ENCODE peak calls at places on chromosomes 6 and 20, in seven cellular contexts. L, O, A, C, H, S and X are unnamed samples.

GRCh38 chr6:97113170-97113569 is 169.8 kb downstream of the MMS22L start:
- DNase-seq in L (no peak), O (no peak), C (no peak), S (no peak), H (no peak), A (no peak), X (no peak)

GRCh38 chr20:58669287-58670006 is 18.4 kb downstream of the STX16 start:
- DNase-seq in S (no peak), A (no peak), H (no peak), C (no peak), L (no peak), O (no peak), X (peak)

GRCh38 chr6:148138478-148138877 is 204.2 kb upstream of the SASH1 start:
- DNase-seq in C (no peak), S (no peak), H (no peak), O (no peak), A (no peak), L (no peak), X (no peak)

GRCh38 chr6:160974304-160974771 is 17.2 kb upstream of the MAP3K4 start:
- DNase-seq in S (peak), O (peak), C (no peak), A (peak), H (no peak), L (no peak), X (no peak)

GRCh38 chr6:167529684-167530335 is 204.9 kb downstream of the TTLL2 start:
- DNase-seq in S (no peak), L (no peak), O (no peak), H (no peak), C (no peak), A (no peak), X (no peak)

GRCh38 chr6:105836889-105837288 is 249.2 kb upstream of the PRDM1 start:
- DNase-seq in O (no peak), C (no peak), A (no peak), L (no peak), S (no peak), H (no peak), X (no peak)

GRCh38 chr6:169890049-169890448 is 138.6 kb downstream of the ERMARD start:
- DNase-seq in H (no peak), A (no peak), S (no peak), C (no peak), L (no peak), O (no peak), X (no peak)

GRCh38 chr6:149393002-149393679 is 6.9 kb upstream of the SUMO4 start:
- DNase-seq in O (no peak), S (no peak), A (no peak), C (no peak), L (no peak), H (no peak), X (no peak)

GRCh38 chr6:127608554-127609270 is 31.7 kb downstream of the C6orf58 start:
- DNase-seq in C (no peak), H (no peak), S (no peak), L (no peak), A (no peak), O (no peak), X (no peak)

GRCh38 chr6:130890531-130890950 is 63.3 kb downstream of the SMLR1 start:
- DNase-seq in O (no peak), A (no peak), S (no peak), H (no peak), L (no peak), C (no peak), X (no peak)

GRCh38 chr6:135535989-135536414 is 38.5 kb upstream of the AHI1 start:
- DNase-seq in O (peak), L (no peak), A (no peak), S (no peak), H (peak), C (peak), X (peak)

GRCh38 chr6:161272600-161273355 is 1.1 kb downstream of the AGPAT4 start:
- DNase-seq in A (no peak), H (no peak), C (no peak), L (no peak), O (peak), S (no peak), X (no peak)

GRCh38 chr20:59920944-59921343 is 12.5 kb downstream of the SYCP2 start:
- DNase-seq in L (no peak), H (no peak), S (no peak), O (no peak), A (no peak), C (no peak), X (no peak)

GRCh38 chr20:45823949-45824835 is 2.9 kb downstream of the TNNC2 start:
- DNase-seq in A (no peak), H (peak), L (no peak), C (no peak), S (no peak), O (peak), X (peak)

GRCh38 chr6:21749754-21750153 is 156.2 kb downstream of the SOX4 start:
- DNase-seq in C (no peak), L (no peak), H (no peak), S (no peak), O (no peak), A (no peak), X (no peak)

GRCh38 chr6:169292340-169293124 is 38.9 kb upstream of the THBS2 start:
- DNase-seq in H (no peak), L (no peak), S (peak), O (peak), A (peak), C (no peak), X (no peak)

GRCh38 chr6:106254636-106255035 is 70.9 kb downstream of the ATG5 start:
- DNase-seq in L (no peak), C (no peak), S (no peak), H (no peak), A (no peak), O (peak), X (no peak)

GRCh38 chr6:144578385-144579350 is 293.5 kb downstream of the UTRN start:
- DNase-seq in L (no peak), A (no peak), H (no peak), O (peak), C (no peak), S (no peak), X (no peak)

GRCh38 chr6:11987390-11987789 is 24.7 kb upstream of the HIVEP1 start:
- DNase-seq in H (no peak), O (no peak), A (no peak), L (no peak), S (no peak), C (no peak), X (no peak)

GRCh38 chr6:112044856-112045255 is 9.0 kb upstream of the CCN6 start:
- DNase-seq in L (no peak), H (no peak), S (no peak), C (no peak), A (no peak), O (peak), X (no peak)

GRCh38 chr6:46170357-46171289 is at the start of gene ENPP5:
- DNase-seq in S (peak), L (peak), A (peak), H (peak), C (peak), O (peak), X (peak)

GRCh38 chr6:21751608-21752007 is 158.1 kb downstream of the SOX4 start:
- DNase-seq in L (no peak), A (no peak), H (no peak), C (no peak), O (no peak), S (no peak), X (no peak)

GRCh38 chr6:39061182-39061581 is 12.6 kb downstream of the GLP1R start:
- DNase-seq in S (no peak), H (no peak), L (no peak), O (no peak), A (no peak), C (no peak), X (no peak)

GRCh38 chr20:3392756-3393155 is 14.7 kb downstream of the DNAAF9 start:
- DNase-seq in O (no peak), A (no peak), C (no peak), L (no peak), H (no peak), S (no peak), X (no peak)

GRCh38 chr6:101231606-101232235 is 161.8 kb upstream of the GRIK2 start:
- DNase-seq in O (peak), H (no peak), L (no peak), A (no peak), S (no peak), C (no peak), X (no peak)